ENCODE peak calls at places on chromosome 10, in eight cellular contexts. D, T, W, P, O, X, A and E are unnamed samples.

GRCh38 chr10:76082232-76082631 is 650.8 kb downstream of the LRMDA start:
- DNase-seq in D (peak), T (no peak), W (no peak), P (no peak), O (no peak), X (no peak), A (no peak), E (no peak)

GRCh38 chr10:93386496-93387369 is 95.4 kb downstream of the MYOF start:
- DNase-seq in D (peak), T (peak), W (no peak), P (no peak), O (no peak), X (no peak), A (no peak), E (peak)

GRCh38 chr10:103916901-103917300 is 1.1 kb downstream of the STN1 start:
- DNase-seq in D (no peak), T (no peak), W (no peak), P (no peak), O (no peak), X (no peak), A (no peak), E (no peak)

GRCh38 chr10:33697016-33697415 is 362.5 kb upstream of the NRP1 start:
- DNase-seq in D (peak), T (no peak), W (no peak), P (no peak), O (no peak), X (no peak), A (no peak), E (no peak)

GRCh38 chr10:60606343-60607080 is 171.8 kb upstream of the CDK1 start:
- DNase-seq in D (peak), T (no peak), W (no peak), P (no peak), O (peak), X (no peak), A (no peak), E (no peak)

GRCh38 chr10:103859161-103860141 is 4.1 kb upstream of the SH3PXD2A start:
- DNase-seq in D (peak), T (no peak), W (no peak), P (no peak), O (no peak), X (peak), A (peak), E (peak)

GRCh38 chr10:58107506-58107905 is 160.2 kb downstream of the IPMK start:
- DNase-seq in D (peak), T (no peak), W (no peak), P (no peak), O (peak), X (no peak), A (no peak), E (no peak)

GRCh38 chr10:128265596-128265995 is 139.4 kb upstream of the MKI67 start:
- DNase-seq in D (no peak), T (no peak), W (no peak), P (no peak), O (no peak), X (no peak), A (no peak), E (no peak)

GRCh38 chr10:37675449-37675848 is 182.0 kb downstream of the ZNF248 start:
- DNase-seq in D (no peak), T (no peak), W (no peak), P (no peak), O (no peak), X (no peak), A (no peak), E (no peak)

GRCh38 chr10:28532223-28532508 is 752 bp upstream of the WAC start:
- DNase-seq in D (peak), T (no peak), W (peak), P (no peak), O (peak), X (no peak), A (no peak), E (no peak)

GRCh38 chr10:12324530-12324929 is 24.8 kb upstream of the CAMK1D start:
- DNase-seq in D (no peak), T (no peak), W (no peak), P (no peak), O (no peak), X (no peak), A (no peak), E (no peak)

GRCh38 chr10:77566228-77566627 is 71.4 kb downstream of the KCNMA1 start:
- DNase-seq in D (no peak), T (no peak), W (no peak), P (no peak), O (no peak), X (no peak), A (no peak), E (no peak)

GRCh38 chr10:103929396-103929921 is 11.5 kb upstream of the STN1 start:
- DNase-seq in D (no peak), T (no peak), W (no peak), P (no peak), O (no peak), X (no peak), A (no peak), E (peak)

GRCh38 chr10:67969875-67970274 is 85.4 kb downstream of the SIRT1 start:
- DNase-seq in D (no peak), T (no peak), W (no peak), P (no peak), O (no peak), X (no peak), A (no peak), E (no peak)

GRCh38 chr10:16020836-16021235 is 160.5 kb upstream of the MINDY3 start:
- DNase-seq in D (no peak), T (no peak), W (no peak), P (no peak), O (no peak), X (no peak), A (no peak), E (no peak)

GRCh38 chr10:90319188-90319914 is 538.5 kb downstream of the HTR7 start:
- DNase-seq in D (peak), T (no peak), W (no peak), P (no peak), O (peak), X (no peak), A (no peak), E (no peak)

GRCh38 chr10:119211625-119212441 is 4.5 kb downstream of the GRK5 start:
- DNase-seq in D (no peak), T (no peak), W (no peak), P (no peak), O (no peak), X (no peak), A (no peak), E (no peak)

GRCh38 chr10:114766470-114766869 is 55.1 kb upstream of the FHIP2A start:
- DNase-seq in D (no peak), T (no peak), W (no peak), P (no peak), O (no peak), X (no peak), A (no peak), E (no peak)

DNA sequence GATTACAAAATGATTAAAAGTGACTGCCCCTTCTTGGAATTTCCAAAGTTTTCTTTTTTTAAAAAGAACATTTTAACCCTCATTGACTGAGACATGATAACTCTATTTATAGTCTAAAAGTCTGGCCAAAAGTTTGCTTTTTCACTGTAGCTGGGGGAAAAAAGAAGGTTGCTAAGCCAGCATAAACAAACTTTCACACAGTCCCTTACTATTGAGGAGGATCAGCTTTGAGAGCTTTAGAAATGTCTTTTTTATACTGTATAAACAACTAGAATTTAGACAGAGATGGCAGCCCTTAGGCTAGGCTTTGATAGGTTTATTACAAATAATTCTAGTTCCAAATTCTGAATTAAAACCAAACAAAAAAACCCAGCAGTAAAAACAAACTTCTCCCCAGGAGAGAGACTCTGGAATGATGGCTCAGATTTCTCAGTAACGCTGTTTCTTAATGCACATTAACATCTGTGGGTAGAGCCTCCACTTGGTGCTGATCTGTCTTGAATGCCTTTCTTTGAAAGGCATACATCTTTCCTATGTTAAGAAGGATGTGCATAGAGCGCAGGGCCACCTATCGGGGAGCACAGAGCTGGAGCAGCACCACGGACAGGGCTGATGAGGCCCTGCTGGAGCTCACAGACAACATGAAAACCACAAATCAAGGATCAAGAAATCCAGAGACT is 100.9 kb upstream of the PDLIM1 start:
- DNase-seq in D (peak), T (no peak), W (no peak), P (no peak), O (no peak), X (no peak), A (no peak), E (no peak)
- TF ChIP-seq CTCF in D (peak), T (no peak), W (no peak), P (no peak), O (peak), X (no peak), A (no peak), E (no peak)

GRCh38 chr10:117860823-117861222 is 185.9 kb downstream of the RAB11FIP2 start:
- DNase-seq in D (peak), T (no peak), W (no peak), P (no peak), O (no peak), X (no peak), A (no peak), E (no peak)
- TF ChIP-seq CTCF in D (peak), T (no peak), W (no peak), P (no peak), O (peak), X (peak), A (no peak), E (peak)

DNA sequence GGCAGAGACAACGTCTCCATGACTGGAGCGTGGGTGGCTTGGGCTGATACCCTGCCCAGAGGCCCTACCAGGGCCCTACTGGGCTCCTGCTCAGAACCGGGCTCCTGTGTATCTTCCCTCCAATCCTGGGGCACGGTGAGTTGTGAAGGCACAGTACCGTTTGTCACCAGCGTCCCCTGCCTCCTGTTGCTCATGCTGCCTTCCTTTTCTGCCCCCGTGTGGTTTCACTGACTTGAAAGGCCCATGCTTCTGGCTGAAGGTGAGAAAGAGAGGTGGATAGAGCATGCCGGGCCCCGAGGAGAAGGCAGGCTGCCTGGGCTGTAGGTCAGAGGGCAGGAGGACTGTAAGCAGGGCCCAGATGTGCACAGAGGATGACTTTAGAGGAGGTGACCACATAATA is 9.1 kb upstream of the DMBT1 start:
- DNase-seq in D (no peak), T (no peak), W (no peak), P (no peak), O (no peak), X (no peak), A (peak), E (no peak)
- TF ChIP-seq CTCF in D (no peak), T (no peak), W (no peak), P (no peak), O (no peak), X (no peak), A (no peak), E (no peak)

GRCh38 chr10:62610649-62611229 is 193.8 kb upstream of the ADO start:
- DNase-seq in D (peak), T (peak), W (peak), P (no peak), O (no peak), X (peak), A (peak), E (peak)
- TF ChIP-seq CTCF in D (peak), T (peak), W (peak), P (no peak), O (peak), X (peak), A (peak), E (peak)

GRCh38 chr10:63157845-63158624 is 24.9 kb downstream of the NRBF2 start:
- DNase-seq in D (peak), T (no peak), W (peak), P (no peak), O (peak), X (peak), A (peak), E (no peak)
- TF ChIP-seq CTCF in D (peak), T (peak), W (peak), P (no peak), O (peak), X (peak), A (peak), E (peak)

DNA sequence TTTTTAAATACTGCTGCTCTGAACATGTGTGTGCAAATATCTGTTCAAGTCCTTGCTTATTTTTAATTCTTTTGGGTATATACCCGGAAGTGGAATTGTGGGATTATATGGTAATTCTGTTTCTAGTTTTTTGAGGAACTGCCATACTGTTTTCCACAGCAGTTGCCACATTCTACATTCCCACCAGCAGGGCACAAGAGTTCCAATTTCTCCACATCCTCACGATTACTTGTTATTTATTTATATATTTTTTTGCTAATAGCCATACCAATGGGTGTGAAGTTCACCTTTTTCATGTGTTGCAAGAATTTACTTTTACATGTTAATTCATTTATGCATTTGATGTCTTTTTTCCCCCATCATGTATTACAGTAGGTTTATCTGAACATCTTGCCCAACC is 79.6 kb upstream of the CXCL12 start:
- DNase-seq in D (no peak), T (no peak), W (no peak), P (no peak), O (no peak), X (no peak), A (no peak), E (no peak)
- TF ChIP-seq CTCF in D (peak), T (no peak), W (no peak), P (no peak), O (no peak), X (peak), A (no peak), E (no peak)